ENCODE peak calls at places on chromosomes 7 and 10, in eight cellular contexts. V is CD8-positive, alpha-beta memory T cell; W is suprapubic skin; S is left ventricle myocardium inferior; Y is upper lobe of right lung; I is psoas muscle; L is neural progenitor cell; X is adrenal gland. G is an unnamed sample. For H3K4me1, the result is how much of the 10 kb centered on the place peaks cover.

GRCh38 chr7:4136501-4137110 is 545.5 kb upstream of the FOXK1 start:
- DNase-seq in V (no peak), W (peak), S (no peak), Y (peak), I (no peak), L (no peak), X (no peak), G (no peak)

GRCh38 chr7:45863715-45864114 is 9.2 kb downstream of the CCDC201 start:
- DNase-seq in V (no peak), W (no peak), S (no peak), Y (no peak), I (no peak), L (peak), X (no peak), G (no peak)

GRCh38 chr10:21100190-21100589 is 203.1 kb upstream of the NEBL start:
- DNase-seq in V (no peak), W (no peak), S (no peak), Y (no peak), I (no peak), L (peak), X (no peak), G (no peak)

GRCh38 chr10:5960070-5960972 is 17.0 kb downstream of the IL15RA start:
- DNase-seq in V (no peak), W (peak), S (no peak), Y (peak), I (no peak), L (no peak), X (peak), G (no peak)

GRCh38 chr7:157211710-157212109 is 73.0 kb downstream of the UBE3C start:
- DNase-seq in V (no peak), W (no peak), S (no peak), Y (no peak), I (no peak), L (no peak), X (peak), G (no peak)

GRCh38 chr7:6646380-6646950 is 9.3 kb downstream of the ZNF316 start:
- DNase-seq in V (no peak), W (no peak), S (no peak), Y (no peak), I (no peak), L (no peak), X (no peak), G (no peak)

GRCh38 chr7:158407581-158408331 is 179.9 kb downstream of the PTPRN2 start:
- DNase-seq in V (no peak), W (no peak), S (no peak), Y (peak), I (no peak), L (peak), X (no peak), G (no peak)

GRCh38 chr10:15672469-15672868 is 47.3 kb downstream of the ITGA8 start:
- DNase-seq in V (no peak), W (no peak), S (no peak), Y (no peak), I (no peak), L (no peak), X (no peak), G (no peak)

GRCh38 chr10:69844698-69845097 is 43.0 kb downstream of the COL13A1 start:
- DNase-seq in V (no peak), W (no peak), S (no peak), Y (no peak), I (no peak), L (no peak), X (no peak), G (no peak)

GRCh38 chr7:91089382-91089963 is 174.8 kb upstream of the FZD1 start:
- DNase-seq in V (no peak), W (no peak), S (no peak), Y (no peak), I (no peak), L (peak), X (no peak), G (peak)

GRCh38 chr10:810351-810846 is 120.9 kb upstream of the DIP2C start:
- DNase-seq in V (no peak), W (no peak), S (no peak), Y (no peak), I (no peak), L (peak), X (no peak), G (no peak)

GRCh38 chr7:116527521-116527920 is 2.7 kb downstream of the CAV1 start:
- DNase-seq in V (no peak), W (no peak), S (no peak), Y (no peak), I (no peak), L (no peak), X (no peak), G (no peak)

GRCh38 chr7:44098092-44099068 is 5.8 kb upstream of the AEBP1 start:
- DNase-seq in V (no peak), W (no peak), S (no peak), Y (no peak), I (no peak), L (no peak), X (no peak), G (no peak)

GRCh38 chr7:99919814-99920618 is 686 bp upstream of the TRIM4 start:
- DNase-seq in V (no peak), W (no peak), S (no peak), Y (no peak), I (no peak), L (no peak), X (no peak), G (no peak)

GRCh38 chr10:7085913-7086589 is 324.8 kb downstream of the SFMBT2 start:
- DNase-seq in V (no peak), W (no peak), S (no peak), Y (no peak), I (no peak), L (peak), X (peak), G (no peak)

GRCh38 chr10:31816318-31816717 is 112.3 kb downstream of the ARHGAP12 start:
- DNase-seq in V (no peak), W (no peak), S (no peak), Y (no peak), I (no peak), L (no peak), X (no peak), G (no peak)

GRCh38 chr10:89521368-89521767 is 14.0 kb downstream of the SLC16A12 start:
- DNase-seq in V (no peak), W (no peak), S (no peak), Y (no peak), I (no peak), L (no peak), X (no peak), G (no peak)

GRCh38 chr10:71025535-71025934 is 137.2 kb upstream of the PCBD1 start:
- DNase-seq in V (no peak), W (no peak), S (no peak), Y (no peak), I (no peak), L (no peak), X (no peak), G (no peak)

GRCh38 chr7:117152213-117153007 is 170.4 kb downstream of the WNT2 start:
- DNase-seq in V (no peak), W (no peak), S (no peak), Y (no peak), I (no peak), L (no peak), X (no peak), G (no peak)

GRCh38 chr7:97116308-97116707 is 1.2 kb upstream of the SDHAF3 start:
- DNase-seq in V (no peak), W (no peak), S (no peak), Y (no peak), I (no peak), L (no peak), X (no peak), G (no peak)

GRCh38 chr7:2009541-2010001 is 223.2 kb downstream of the MAD1L1 start:
- DNase-seq in V (no peak), W (peak), S (peak), Y (peak), I (peak), L (no peak), X (no peak), G (no peak)

GRCh38 chr10:43453266-43453831 is 16.4 kb downstream of the ZNF487 start:
- DNase-seq in V (no peak), W (no peak), S (no peak), Y (no peak), I (no peak), L (no peak), X (no peak), G (no peak)

GRCh38 chr7:102404005-102404861 is 8.1 kb downstream of the PRKRIP1 start:
- DNase-seq in V (peak), W (no peak), S (no peak), Y (no peak), I (no peak), L (peak), X (peak), G (no peak)

GRCh38 chr7:64651632-64652165 is 14.2 kb upstream of the ZNF107 start:
- DNase-seq in V (no peak), W (no peak), S (no peak), Y (no peak), I (no peak), L (no peak), X (no peak), G (no peak)

GRCh38 chr7:143408686-143409551 is at the start of gene EPHA1:
- DNase-seq in V (peak), W (no peak), S (no peak), Y (peak), I (no peak), L (peak), X (peak), G (no peak)

GRCh38 chr10:6457376-6457775 is 122.7 kb downstream of the PRKCQ start:
- DNase-seq in V (no peak), W (no peak), S (no peak), Y (no peak), I (no peak), L (no peak), X (no peak), G (no peak)

GRCh38 chr10:70650104-70650503 is 22.2 kb upstream of the ADAMTS14 start:
- DNase-seq in V (no peak), W (no peak), S (no peak), Y (no peak), I (no peak), L (no peak), X (no peak), G (no peak)

GRCh38 chr10:132363921-132364593 is 32.1 kb downstream of the LRRC27 start:
- DNase-seq in V (no peak), W (peak), S (no peak), Y (peak), I (no peak), L (peak), X (no peak), G (no peak)

GRCh38 chr10:132110091-132110490 is 44.3 kb downstream of the JAKMIP3 start:
- DNase-seq in V (no peak), W (peak), S (peak), Y (no peak), I (no peak), L (no peak), X (peak), G (no peak)

GRCh38 chr10:97490592-97490991 is 7.6 kb downstream of the MMS19 start:
- DNase-seq in V (no peak), W (no peak), S (peak), Y (no peak), I (no peak), L (no peak), X (no peak), G (no peak)

GRCh38 chr7:150947761-150948680 is 30.1 kb downstream of the KCNH2 start:
- DNase-seq in V (no peak), W (peak), S (peak), Y (peak), I (no peak), L (no peak), X (peak), G (no peak)

GRCh38 chr10:102780246-102780645 is 36.5 kb downstream of the WBP1L start:
- DNase-seq in V (no peak), W (no peak), S (no peak), Y (no peak), I (no peak), L (no peak), X (no peak), G (no peak)

GRCh38 chr10:78969719-78970118 is 99.0 kb upstream of the ZMIZ1 start:
- DNase-seq in V (no peak), W (no peak), S (no peak), Y (no peak), I (no peak), L (no peak), X (no peak), G (no peak)
- H3K4me1 ChIP-seq in V (under half), W (under half), S (under half), Y (under half), I (under half), L (under half), X (under half), G (under half)

GRCh38 chr7:13984831-13985685 is 4.4 kb downstream of the ETV1 start:
- DNase-seq in V (no peak), W (no peak), S (no peak), Y (no peak), I (no peak), L (peak), X (no peak), G (no peak)

GRCh38 chr7:13982940-13983677 is 6.4 kb downstream of the ETV1 start:
- DNase-seq in V (no peak), W (no peak), S (no peak), Y (no peak), I (no peak), L (no peak), X (no peak), G (no peak)

GRCh38 chr7:13979671-13980438 is 9.6 kb downstream of the ETV1 start:
- DNase-seq in V (no peak), W (no peak), S (no peak), Y (no peak), I (no peak), L (no peak), X (no peak), G (no peak)

GRCh38 chr7:13981070-13981469 is 8.4 kb downstream of the ETV1 start:
- DNase-seq in V (no peak), W (peak), S (no peak), Y (no peak), I (no peak), L (peak), X (peak), G (no peak)

DNA sequence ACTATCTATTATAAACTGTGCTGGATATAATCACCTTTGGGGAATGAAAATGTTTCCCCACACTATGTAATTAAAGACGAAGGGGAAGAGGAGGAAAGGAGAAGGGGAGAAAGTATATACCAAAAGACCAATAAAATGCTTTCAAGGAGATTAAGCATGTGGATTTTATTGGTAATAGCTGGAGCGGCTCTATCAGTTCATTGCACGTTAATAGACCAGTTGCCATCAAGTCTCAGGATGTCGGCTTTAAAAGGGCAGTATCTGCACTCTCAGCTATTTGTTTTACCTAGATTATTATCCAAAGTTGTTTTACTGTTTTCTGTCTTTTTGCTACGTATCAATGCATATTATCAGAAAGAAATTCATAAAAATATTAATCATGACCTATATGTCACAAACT is 9.0 kb downstream of the ETV1 start:
- DNase-seq in V (no peak), W (no peak), S (no peak), Y (no peak), I (no peak), L (no peak), X (no peak), G (no peak)
- H3K4me1 ChIP-seq in V (under half), W (under half), S (half or more), Y (under half), I (under half), L (under half), X (under half), G (under half)

GRCh38 chr7:129617178-129617577 is 5.7 kb downstream of the NRF1 start:
- DNase-seq in V (no peak), W (no peak), S (no peak), Y (no peak), I (no peak), L (no peak), X (no peak), G (no peak)
- H3K4me1 ChIP-seq in V (half or more), W (under half), S (half or more), Y (under half), I (under half), L (under half), X (under half), G (under half)

DNA sequence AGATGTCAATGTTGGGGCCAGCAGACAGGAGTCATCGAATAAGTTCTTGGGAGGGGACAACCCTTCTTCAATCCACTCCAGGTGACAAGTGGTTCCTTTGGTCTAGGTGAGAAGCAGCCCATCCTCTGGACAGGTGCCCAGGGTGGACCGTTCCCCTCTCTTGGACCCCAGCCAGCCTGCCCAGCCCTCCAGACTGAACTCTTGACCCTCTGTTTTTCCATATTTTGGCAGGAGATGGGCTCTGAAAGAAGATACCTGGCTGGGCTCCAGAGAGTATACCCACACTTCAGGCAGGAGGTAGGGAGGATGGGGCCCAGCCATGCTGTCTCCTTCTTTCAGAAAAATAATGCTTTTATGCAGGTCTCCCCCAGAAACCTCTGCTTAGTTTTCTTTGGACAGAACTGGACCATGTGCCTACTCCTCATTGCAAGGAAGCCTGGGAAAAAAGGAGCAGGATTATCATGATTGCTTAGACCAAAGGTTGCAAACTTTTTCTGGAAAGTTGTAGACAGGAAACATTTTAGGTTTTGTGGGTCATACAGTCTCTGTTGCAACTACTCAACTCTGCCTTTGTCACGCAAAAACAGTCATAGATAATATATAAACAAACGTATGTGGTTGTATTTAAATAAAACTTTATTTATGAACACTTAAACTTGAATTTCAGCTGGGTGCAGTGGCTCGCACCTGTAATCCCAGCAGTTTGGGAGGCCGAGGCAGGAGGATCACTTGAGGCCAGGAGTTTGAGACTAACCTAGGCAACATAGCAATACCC is 95.6 kb upstream of the SMNDC1 start:
- DNase-seq in V (no peak), W (no peak), S (no peak), Y (no peak), I (no peak), L (no peak), X (no peak), G (no peak)
- H3K4me1 ChIP-seq in V (under half), W (under half), S (under half), Y (under half), I (under half), L (under half), X (under half), G (under half)

GRCh38 chr7:51180092-51180491 is 136.5 kb downstream of the COBL start:
- DNase-seq in V (no peak), W (no peak), S (no peak), Y (no peak), I (no peak), L (no peak), X (no peak), G (no peak)
- H3K4me1 ChIP-seq in V (under half), W (under half), S (under half), Y (under half), I (under half), L (under half), X (under half), G (under half)

DNA sequence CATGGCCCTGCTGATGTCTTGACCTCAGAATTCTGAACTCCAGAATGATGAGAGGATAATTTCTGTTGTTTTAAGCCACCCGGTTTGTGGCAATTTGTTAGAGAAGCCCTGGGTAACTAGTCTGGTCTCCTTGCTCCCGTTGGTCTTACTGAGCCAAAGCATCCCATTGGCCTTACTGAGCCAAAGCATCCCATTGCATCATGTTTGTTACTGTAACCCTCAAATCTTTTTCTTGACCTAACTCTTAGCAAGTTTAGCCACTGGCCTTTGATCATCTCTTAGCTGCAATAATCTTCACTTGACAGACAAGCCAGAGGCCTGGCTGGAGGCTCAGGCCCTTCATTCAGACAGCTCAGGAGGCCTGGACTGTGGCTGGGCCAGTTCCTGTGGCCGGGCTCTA is 21.8 kb downstream of the TBXAS1 start:
- DNase-seq in V (no peak), W (no peak), S (no peak), Y (no peak), I (no peak), L (no peak), X (no peak), G (no peak)
- H3K4me1 ChIP-seq in V (under half), W (under half), S (under half), Y (under half), I (under half), L (under half), X (under half), G (under half)

G was measured in tibial nerve.